ENCODE peak calls at places on chromosomes 6 and 20, in seven cellular contexts. One of them, this sample, is unnamed.

GRCh38 chr6:56193846-56194245 is 53.5 kb downstream of the COL21A1 start:
- DNase-seq in H9: no peak
- DNase-seq in H1: no peak
- DNase-seq in neuronal stem cell: no peak
- DNase-seq in IMR-90: no peak
- DNase-seq in mesendoderm: no peak
- DNase-seq in mesenchymal stem cell: peak; percentile 38
- DNase-seq in this sample: no peak

GRCh38 chr6:138560130-138560850 is 61.0 kb upstream of the NHSL1 start:
- DNase-seq in H9: no peak
- DNase-seq in H1: peak; percentile 33
- DNase-seq in neuronal stem cell: no peak
- DNase-seq in IMR-90: no peak
- DNase-seq in mesendoderm: peak; percentile 78
- DNase-seq in mesenchymal stem cell: no peak
- DNase-seq in this sample: peak; percentile 72

GRCh38 chr6:90403489-90404381 is 107.1 kb upstream of the BACH2 start:
- DNase-seq in H9: peak; percentile 53
- DNase-seq in H1: peak; percentile 54
- DNase-seq in neuronal stem cell: no peak
- DNase-seq in IMR-90: peak; percentile 90
- DNase-seq in mesendoderm: peak; percentile 95
- DNase-seq in mesenchymal stem cell: peak; percentile 56
- DNase-seq in this sample: peak; percentile 96

GRCh38 chr6:150241751-150242150 is 98.9 kb downstream of the PPP1R14C start:
- DNase-seq in H9: no peak
- DNase-seq in H1: no peak
- DNase-seq in neuronal stem cell: no peak
- DNase-seq in IMR-90: no peak
- DNase-seq in mesendoderm: no peak
- DNase-seq in mesenchymal stem cell: no peak
- DNase-seq in this sample: no peak

GRCh38 chr6:107813555-107814194 is 10.4 kb downstream of the SCML4 start:
- DNase-seq in H9: no peak
- DNase-seq in H1: no peak
- DNase-seq in neuronal stem cell: no peak
- DNase-seq in IMR-90: no peak
- DNase-seq in mesendoderm: no peak
- DNase-seq in mesenchymal stem cell: no peak
- DNase-seq in this sample: peak; percentile 29

GRCh38 chr6:75334266-75335040 is 49.9 kb upstream of the TMEM30A start:
- DNase-seq in H9: peak; percentile 84
- DNase-seq in H1: peak; percentile 59
- DNase-seq in neuronal stem cell: peak; percentile 90
- DNase-seq in IMR-90: peak; percentile 72
- DNase-seq in mesendoderm: peak; percentile 94
- DNase-seq in mesenchymal stem cell: peak; percentile 75
- DNase-seq in this sample: peak; percentile 8

GRCh38 chr6:155993248-155993647 is 537.6 kb upstream of the NOX3 start:
- DNase-seq in H9: no peak
- DNase-seq in H1: no peak
- DNase-seq in neuronal stem cell: no peak
- DNase-seq in IMR-90: no peak
- DNase-seq in mesendoderm: no peak
- DNase-seq in mesenchymal stem cell: no peak
- DNase-seq in this sample: no peak

GRCh38 chr6:112990971-112991370 is 643.8 kb downstream of the RFPL4B start:
- DNase-seq in H9: no peak
- DNase-seq in H1: no peak
- DNase-seq in neuronal stem cell: no peak
- DNase-seq in IMR-90: peak; percentile 44
- DNase-seq in mesendoderm: peak; percentile 7
- DNase-seq in mesenchymal stem cell: peak; percentile 21
- DNase-seq in this sample: no peak

GRCh38 chr20:47529840-47530239 is 28.2 kb downstream of the NCOA3 start:
- DNase-seq in H9: no peak
- DNase-seq in H1: no peak
- DNase-seq in neuronal stem cell: no peak
- DNase-seq in IMR-90: peak; percentile 41
- DNase-seq in mesendoderm: no peak
- DNase-seq in mesenchymal stem cell: no peak
- DNase-seq in this sample: no peak

GRCh38 chr20:17882065-17882833 is 86.3 kb downstream of the SNX5 start:
- DNase-seq in H9: no peak
- DNase-seq in H1: no peak
- DNase-seq in neuronal stem cell: no peak
- DNase-seq in IMR-90: no peak
- DNase-seq in mesendoderm: no peak
- DNase-seq in mesenchymal stem cell: no peak
- DNase-seq in this sample: no peak

GRCh38 chr6:80269331-80269730 is 162.9 kb downstream of the BCKDHB start:
- DNase-seq in H9: no peak
- DNase-seq in H1: no peak
- DNase-seq in neuronal stem cell: no peak
- DNase-seq in IMR-90: no peak
- DNase-seq in mesendoderm: no peak
- DNase-seq in mesenchymal stem cell: no peak
- DNase-seq in this sample: no peak

DNA sequence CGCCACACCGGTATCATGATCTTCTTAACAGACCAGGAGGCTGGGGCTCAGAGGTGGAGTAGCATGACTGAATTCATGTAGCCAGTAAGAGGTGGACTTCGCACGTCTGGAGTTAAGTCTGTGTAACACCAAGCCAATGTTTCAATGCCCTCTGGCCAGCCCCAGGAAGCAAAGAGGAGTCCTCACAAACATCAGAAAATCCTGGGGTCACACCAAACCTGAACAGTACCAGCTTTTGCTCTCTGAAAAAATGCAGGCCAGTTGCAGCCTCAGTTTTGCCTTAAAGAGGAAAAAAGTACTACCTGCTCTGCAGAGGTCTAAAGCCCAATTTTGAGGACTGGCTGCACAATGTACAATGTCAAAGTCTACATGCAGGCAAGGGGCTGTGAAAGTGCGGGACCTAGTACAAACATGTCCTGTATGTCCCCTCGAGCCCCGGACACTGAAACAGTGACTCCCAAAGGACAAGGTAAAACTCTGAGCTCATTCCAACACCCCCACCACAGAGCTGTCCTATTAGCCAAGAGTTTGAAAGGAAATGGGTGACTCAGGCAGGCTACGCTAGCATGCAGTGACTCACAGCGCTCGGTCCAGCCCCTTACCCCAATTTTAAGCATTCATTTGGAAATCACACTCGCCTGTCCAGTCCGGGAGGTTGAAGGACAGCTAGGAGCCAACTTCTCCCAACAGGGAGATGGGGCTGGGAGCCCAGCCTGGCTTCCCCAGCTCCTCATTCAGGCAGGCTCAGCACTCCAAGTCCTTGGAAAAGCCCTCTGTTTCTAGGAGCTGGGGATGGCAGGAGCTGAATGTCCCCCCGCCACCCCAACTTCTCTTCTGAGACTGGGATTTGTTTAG is 4.1 kb downstream of the SDC4 start:
- DNase-seq in H9: peak; percentile 51
- DNase-seq in H1: no peak
- DNase-seq in neuronal stem cell: no peak
- DNase-seq in IMR-90: peak; percentile 93
- DNase-seq in mesendoderm: peak; percentile 87
- DNase-seq in mesenchymal stem cell: peak; percentile 93
- DNase-seq in this sample: peak; percentile 93
- H3K9ac ChIP-seq in H9: no peak overlapping the region
- H3K9ac ChIP-seq in H1: no peak overlapping the region
- H3K9ac ChIP-seq in neuronal stem cell: no peak overlapping the region
- H3K9ac ChIP-seq in IMR-90: peak overlapping the region; percentile 95
- H3K9ac ChIP-seq in mesendoderm: peak overlapping the region; percentile 48
- H3K9ac ChIP-seq in mesenchymal stem cell: peak overlapping the region; percentile 89
- H3K9ac ChIP-seq in this sample: peak overlapping the region; percentile 35

GRCh38 chr6:14095444-14095843 is 22.1 kb upstream of the CD83 start:
- DNase-seq in H9: no peak
- DNase-seq in H1: no peak
- DNase-seq in neuronal stem cell: no peak
- DNase-seq in IMR-90: no peak
- DNase-seq in mesendoderm: no peak
- DNase-seq in mesenchymal stem cell: no peak
- DNase-seq in this sample: no peak
- H3K4me2 ChIP-seq in H9: no peak overlapping the region
- H3K4me2 ChIP-seq in H1: no peak overlapping the region
- H3K4me2 ChIP-seq in neuronal stem cell: no peak overlapping the region
- H3K4me2 ChIP-seq in IMR-90: no peak overlapping the region
- H3K4me2 ChIP-seq in mesendoderm: no peak overlapping the region
- H3K4me2 ChIP-seq in mesenchymal stem cell: no peak overlapping the region
- H3K4me2 ChIP-seq in this sample: no peak overlapping the region

DNA sequence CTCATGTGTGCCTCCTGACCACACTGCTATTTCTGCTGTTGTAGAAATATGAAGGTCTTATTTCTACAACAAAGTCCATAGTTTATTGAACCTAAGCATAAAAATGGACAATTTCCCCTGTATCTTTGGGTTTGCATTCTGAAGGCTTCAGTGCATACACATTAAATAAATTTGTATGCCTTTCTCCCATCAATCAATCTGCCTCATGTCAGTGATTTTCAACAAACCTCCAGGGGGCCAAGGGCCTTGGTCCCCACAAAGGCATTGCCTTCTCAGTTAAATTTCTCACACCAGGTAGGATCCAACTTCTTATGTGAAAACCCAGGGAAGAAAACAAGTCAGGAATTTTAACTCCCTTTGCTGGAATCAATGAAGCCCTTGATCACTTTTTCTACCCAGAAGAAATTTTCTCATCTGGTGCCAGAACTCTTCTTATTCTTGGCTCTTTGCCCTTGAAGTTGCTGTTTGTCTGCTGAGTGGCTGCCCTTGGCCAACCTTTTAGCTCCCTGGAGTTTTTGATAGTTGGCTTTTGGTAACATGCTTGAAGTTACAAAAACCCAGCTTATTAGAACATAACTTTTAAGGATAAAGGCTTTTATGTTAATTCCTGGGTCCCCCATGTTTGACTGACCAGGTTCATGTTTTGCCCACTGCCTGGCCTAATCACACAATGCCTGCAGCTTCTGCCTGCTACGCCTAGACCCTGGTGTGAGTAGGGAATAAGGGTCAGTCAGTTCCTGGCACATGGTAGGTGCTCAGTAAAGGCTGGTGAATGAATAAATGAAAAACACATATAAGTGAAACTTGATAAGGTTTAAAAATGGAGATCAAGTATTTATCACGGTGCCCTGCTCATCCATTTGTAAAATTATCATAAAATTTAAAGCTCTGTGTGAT is 37.0 kb downstream of the SHLD1 start:
- DNase-seq in H9: no peak
- DNase-seq in H1: no peak
- DNase-seq in neuronal stem cell: no peak
- DNase-seq in IMR-90: peak; percentile 64
- DNase-seq in mesendoderm: no peak
- DNase-seq in mesenchymal stem cell: peak; percentile 31
- DNase-seq in this sample: no peak
- H2BK120ac ChIP-seq in H9: no peak overlapping the region
- H2BK120ac ChIP-seq in H1: no peak overlapping the region
- H2BK120ac ChIP-seq in neuronal stem cell: no peak overlapping the region
- H2BK120ac ChIP-seq in IMR-90: peak overlapping the region; percentile 58
- H2BK120ac ChIP-seq in mesendoderm: no peak overlapping the region
- H2BK120ac ChIP-seq in mesenchymal stem cell: no peak overlapping the region
- H2BK120ac ChIP-seq in this sample: no peak overlapping the region

DNA sequence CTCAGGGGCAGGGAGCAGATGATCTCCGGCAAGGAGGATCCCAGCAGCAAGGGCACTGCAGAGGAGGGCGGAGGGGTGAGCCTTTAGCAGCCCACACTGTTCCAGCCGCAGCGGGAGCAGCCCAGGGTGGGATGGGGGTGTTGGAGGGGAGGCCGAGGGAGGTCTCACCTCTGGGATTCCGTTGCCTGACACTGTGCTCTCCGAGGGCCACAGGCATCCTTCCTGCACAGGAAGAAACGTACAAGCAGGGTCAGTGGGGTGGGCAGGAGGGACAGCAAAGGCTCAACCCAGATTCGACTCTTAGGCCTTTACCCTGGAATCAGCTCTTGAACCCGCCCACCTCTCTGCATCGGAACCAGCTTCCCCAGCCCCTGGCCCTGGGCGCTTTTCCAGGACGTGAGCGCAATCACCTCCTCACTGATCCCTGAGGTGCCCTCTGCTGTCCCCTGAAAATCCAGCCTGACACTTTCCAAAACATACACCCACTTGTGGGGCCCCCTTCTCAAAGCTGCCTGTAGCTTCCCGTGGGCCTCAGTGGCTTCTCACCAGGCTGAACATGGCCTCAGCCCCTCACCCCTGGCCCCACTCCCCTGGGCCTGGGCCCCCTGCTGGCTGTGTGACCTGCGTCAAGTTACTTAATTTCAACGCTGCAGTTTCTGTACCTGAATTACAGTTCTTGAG is 32.8 kb upstream of the ZBP1 start:
- DNase-seq in H9: peak; percentile 22
- DNase-seq in H1: no peak
- DNase-seq in neuronal stem cell: no peak
- DNase-seq in IMR-90: no peak
- DNase-seq in mesendoderm: no peak
- DNase-seq in mesenchymal stem cell: no peak
- DNase-seq in this sample: no peak
- H3K9ac ChIP-seq in H9: no peak overlapping the region
- H3K9ac ChIP-seq in H1: no peak overlapping the region
- H3K9ac ChIP-seq in neuronal stem cell: peak overlapping the region; percentile 65
- H3K9ac ChIP-seq in IMR-90: no peak overlapping the region
- H3K9ac ChIP-seq in mesendoderm: no peak overlapping the region
- H3K9ac ChIP-seq in mesenchymal stem cell: no peak overlapping the region
- H3K9ac ChIP-seq in this sample: no peak overlapping the region

DNA sequence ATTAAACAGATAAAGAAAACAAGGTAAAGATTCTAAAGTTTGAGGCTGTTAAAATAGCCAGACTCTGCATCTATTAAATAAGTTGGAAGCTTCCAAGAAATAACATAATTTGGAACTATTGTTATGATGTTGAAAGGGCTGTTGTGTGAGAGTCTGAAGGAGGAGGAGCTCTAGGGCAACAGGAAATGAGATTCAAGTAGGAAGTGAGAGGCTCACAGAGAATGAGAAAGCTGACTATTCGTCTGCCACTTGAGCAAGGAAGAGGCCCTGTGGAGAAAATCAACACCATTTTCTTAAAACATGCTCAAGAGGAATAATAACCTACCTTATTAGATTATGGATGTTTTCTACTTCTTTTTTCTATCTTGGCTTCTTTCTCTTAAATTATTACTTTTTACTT is 185.2 kb downstream of the SLC24A3 start:
- DNase-seq in H9: no peak
- DNase-seq in H1: no peak
- DNase-seq in neuronal stem cell: no peak
- DNase-seq in IMR-90: no peak
- DNase-seq in mesendoderm: peak; percentile 46
- DNase-seq in mesenchymal stem cell: no peak
- DNase-seq in this sample: no peak
- H3K4me2 ChIP-seq in H9: no peak overlapping the region
- H3K4me2 ChIP-seq in H1: no peak overlapping the region
- H3K4me2 ChIP-seq in neuronal stem cell: no peak overlapping the region
- H3K4me2 ChIP-seq in IMR-90: no peak overlapping the region
- H3K4me2 ChIP-seq in mesendoderm: no peak overlapping the region
- H3K4me2 ChIP-seq in mesenchymal stem cell: no peak overlapping the region
- H3K4me2 ChIP-seq in this sample: no peak overlapping the region